ENCODE peak calls at places on chromosome 1, in five cellular contexts. S, T, O, F and W are unnamed samples.
A peak's percentile ranks its signal among the peaks of the same experiment; 100 is the strongest.

GRCh38 chr1:90402893-90403849 is 313.9 kb downstream of the BARHL2 start:
- DNase-seq in S (peak; percentile 56), T (no peak), O (no peak), F (peak; percentile 50), W (peak; percentile 38)

GRCh38 chr1:203771901-203772301 is 6.9 kb downstream of the LAX1 start:
- DNase-seq in S (no peak), T (no peak), O (no peak), F (no peak), W (no peak)

GRCh38 chr1:154862927-154863701 is 7.0 kb downstream of the KCNN3 start:
- DNase-seq in S (no peak), T (no peak), O (no peak), F (no peak), W (no peak)

GRCh38 chr1:111032295-111032897 is 68.7 kb upstream of the LRIF1 start:
- DNase-seq in S (no peak), T (no peak), O (no peak), F (no peak), W (no peak)

GRCh38 chr1:243474384-243474851 is 218.6 kb downstream of the SDCCAG8 start:
- DNase-seq in S (no peak), T (no peak), O (no peak), F (no peak), W (no peak)

GRCh38 chr1:147539122-147539575 is 2.2 kb upstream of the BCL9 start:
- DNase-seq in S (no peak), T (no peak), O (no peak), F (peak; percentile 84), W (peak; percentile 84)

GRCh38 chr1:8510041-8510823 is 192.3 kb downstream of the SLC45A1 start:
- DNase-seq in S (no peak), T (no peak), O (no peak), F (peak; percentile 87), W (peak; percentile 88)

GRCh38 chr1:46804926-46805325 is 6.1 kb downstream of the CYP4B1 start:
- DNase-seq in S (no peak), T (no peak), O (no peak), F (no peak), W (no peak)

GRCh38 chr1:15950302-15950701 is 25.6 kb downstream of the ZBTB17 start:
- DNase-seq in S (no peak), T (no peak), O (no peak), F (no peak), W (no peak)

GRCh38 chr1:14538335-14538734 is 60.1 kb upstream of the KAZN start:
- DNase-seq in S (no peak), T (no peak), O (no peak), F (no peak), W (no peak)

GRCh38 chr1:14602131-14602530 is 3.6 kb downstream of the KAZN start:
- DNase-seq in S (no peak), T (no peak), O (peak; percentile 25), F (no peak), W (no peak)

GRCh38 chr1:59543211-59543668 is 246.3 kb downstream of the FGGY start:
- DNase-seq in S (no peak), T (no peak), O (no peak), F (no peak), W (no peak)

GRCh38 chr1:88552226-88552625 is 131.8 kb upstream of the PKN2 start:
- DNase-seq in S (no peak), T (no peak), O (no peak), F (no peak), W (no peak)
- TF ChIP-seq CTCF in S (no peak), T (no peak), O (no peak), F (no peak), W (no peak)

DNA sequence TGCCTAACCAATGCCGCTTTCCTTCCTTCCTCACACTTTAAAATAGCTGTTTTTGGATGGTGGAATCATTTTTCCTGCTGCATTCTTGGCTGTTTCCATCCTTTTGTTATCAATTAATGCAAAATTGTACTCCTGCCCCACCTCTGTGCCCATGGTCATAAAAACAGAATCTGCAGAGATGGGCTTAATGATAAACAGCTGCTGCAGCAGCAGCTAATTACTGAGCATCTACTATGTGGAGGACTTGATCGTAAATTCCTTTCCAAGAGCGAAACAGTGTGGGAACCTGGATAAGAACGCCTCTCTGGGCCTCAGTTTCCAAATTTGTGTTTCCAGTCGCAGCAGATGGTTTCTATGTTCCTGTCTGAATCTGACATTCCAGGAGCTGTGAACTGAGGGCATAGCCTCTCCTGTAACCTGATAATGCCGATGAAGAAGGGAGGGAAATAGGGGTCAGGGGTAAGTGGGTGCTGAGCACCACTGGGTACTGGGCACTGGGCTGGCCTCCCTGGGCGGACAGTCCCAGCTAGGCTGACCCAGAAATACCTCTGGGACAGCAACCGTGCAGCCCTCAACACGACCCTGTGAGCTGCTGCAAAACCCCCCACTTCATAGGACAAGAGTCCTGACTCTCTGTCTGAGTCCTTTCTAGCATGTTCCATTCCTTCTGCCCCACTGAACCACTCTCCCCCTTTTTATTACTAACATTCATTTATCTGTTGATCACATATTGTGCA is 121.7 kb downstream of the DMRTB1 start:
- DNase-seq in S (no peak), T (no peak), O (no peak), F (no peak), W (no peak)
- TF ChIP-seq CTCF in S (no peak), T (no peak), O (no peak), F (no peak), W (no peak)

GRCh38 chr1:24965571-24965930 is 35.5 kb upstream of the RUNX3 start:
- DNase-seq in S (no peak), T (no peak), O (no peak), F (no peak), W (no peak)
- TF ChIP-seq CTCF in S (no peak), T (no peak), O (no peak), F (no peak), W (no peak)

DNA sequence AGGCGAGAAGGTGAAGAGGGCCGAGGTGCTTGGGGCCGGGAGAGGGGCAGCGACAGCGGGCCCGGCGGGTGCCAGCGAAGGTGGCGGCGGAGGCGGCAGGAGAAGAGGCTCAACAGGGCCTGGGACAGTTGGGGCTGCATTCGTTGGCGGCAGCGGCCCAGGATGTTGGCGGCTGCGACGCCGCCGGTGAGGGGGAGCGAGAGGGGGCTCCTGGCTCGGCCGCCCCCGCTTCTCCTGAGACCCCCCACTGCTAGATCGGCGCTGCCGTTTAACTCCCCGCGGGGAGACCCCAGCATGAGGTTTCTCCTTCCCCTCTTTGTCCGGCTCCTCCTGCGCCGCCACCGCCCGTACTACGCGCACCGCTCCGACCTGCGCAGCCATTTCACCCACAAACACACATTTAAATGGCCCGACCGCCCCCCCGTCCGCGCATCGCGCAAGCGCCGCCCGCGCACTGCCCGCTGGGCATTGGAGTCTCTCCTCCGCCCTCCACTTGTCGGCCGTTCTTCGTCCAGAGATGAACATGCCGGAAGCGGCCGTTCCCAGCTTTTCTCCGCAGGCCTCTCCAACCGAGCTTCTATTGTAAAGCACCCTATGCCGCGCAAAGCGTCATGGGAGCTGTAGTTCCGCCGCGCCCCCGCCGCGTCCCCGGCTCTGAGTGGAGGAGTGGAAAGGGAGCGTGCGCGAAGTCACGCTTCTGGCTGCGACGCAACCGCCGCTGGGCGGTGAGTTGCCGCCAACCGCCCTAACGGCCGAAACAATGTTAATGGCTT is at the start of gene RSBN1:
- DNase-seq in S (peak; percentile 96), T (peak; percentile 99), O (peak; percentile 99), F (peak; percentile 97), W (peak; percentile 96)
- TF ChIP-seq CTCF in S (no peak), T (peak; percentile 28), O (no peak), F (peak; percentile 6), W (peak; percentile 17)

GRCh38 chr1:82565146-82565545 is 764.4 kb downstream of the ADGRL2 start:
- DNase-seq in S (peak; percentile 23), T (no peak), O (no peak), F (peak; percentile 28), W (peak; percentile 49)
- TF ChIP-seq CTCF in S (no peak), T (no peak), O (peak; percentile 30), F (peak; percentile 40), W (peak; percentile 6)

DNA sequence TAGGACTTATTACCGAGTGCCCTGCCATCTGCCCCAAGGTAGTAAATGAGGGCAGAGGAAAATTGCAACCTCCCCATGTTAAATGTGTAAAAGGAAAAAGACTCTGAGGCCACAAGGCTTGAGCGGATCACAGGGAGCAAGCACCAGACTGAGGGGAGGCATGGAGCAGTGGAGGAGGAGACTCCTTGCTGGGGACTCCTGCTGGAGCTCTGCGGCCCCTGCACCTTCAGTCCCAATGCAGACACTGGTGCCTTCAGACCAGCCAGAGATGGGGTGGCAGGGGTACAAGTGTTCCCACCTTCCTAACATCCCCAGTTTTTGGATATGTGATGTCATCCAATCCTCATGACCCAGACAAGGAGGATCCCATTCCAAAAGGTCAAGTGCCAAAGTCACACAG is 128.4 kb upstream of the NGF start:
- DNase-seq in S (no peak), T (no peak), O (no peak), F (no peak), W (no peak)
- TF ChIP-seq CTCF in S (peak; percentile 30), T (no peak), O (peak; percentile 11), F (peak; percentile 31), W (peak; percentile 49)

GRCh38 chr1:64855557-64855956 is 110.7 kb downstream of the RAVER2 start:
- DNase-seq in S (no peak), T (no peak), O (no peak), F (no peak), W (no peak)

GRCh38 chr1:64854674-64855073 is 109.8 kb downstream of the RAVER2 start:
- DNase-seq in S (no peak), T (no peak), O (no peak), F (no peak), W (no peak)

GRCh38 chr1:64851664-64852063 is 106.8 kb downstream of the RAVER2 start:
- DNase-seq in S (no peak), T (no peak), O (no peak), F (no peak), W (no peak)

GRCh38 chr1:64857347-64857746 is 109.0 kb downstream of the JAK1 start:
- DNase-seq in S (no peak), T (no peak), O (no peak), F (no peak), W (no peak)

GRCh38 chr1:64856564-64856963 is 109.8 kb downstream of the JAK1 start:
- DNase-seq in S (no peak), T (no peak), O (peak; percentile 33), F (no peak), W (no peak)
- TF ChIP-seq CTCF in S (no peak), T (no peak), O (no peak), F (no peak), W (no peak)

DNA sequence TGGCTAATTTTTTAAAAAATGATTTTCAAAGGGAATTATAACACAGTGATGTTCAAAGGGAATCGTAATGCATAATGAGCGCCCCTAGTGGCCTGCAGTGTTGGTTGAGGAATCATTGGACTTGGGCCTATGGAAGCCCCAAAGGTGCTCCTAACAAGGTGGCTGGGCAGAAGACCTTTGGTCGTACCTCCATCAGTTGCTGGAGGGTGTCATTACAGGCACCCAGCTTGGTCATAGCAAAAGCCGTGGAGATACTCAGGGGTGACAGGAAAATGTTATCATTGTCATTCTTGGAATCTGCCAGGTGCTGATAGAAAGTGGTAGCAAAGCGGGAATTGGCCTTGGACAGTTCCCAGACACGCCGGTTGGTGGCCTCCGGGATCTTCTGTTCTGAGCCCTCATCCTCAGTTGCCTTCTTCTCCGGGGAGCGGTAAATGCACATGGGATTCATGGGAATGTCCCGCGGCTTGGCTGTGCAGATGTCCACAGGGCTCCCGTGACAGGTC is 2.7 kb downstream of the SERPINC1 start:
- DNase-seq in S (peak; percentile 3), T (no peak), O (no peak), F (no peak), W (no peak)
- TF ChIP-seq CTCF in S (peak; percentile 59), T (no peak), O (peak; percentile 41), F (peak; percentile 36), W (peak; percentile 38)

GRCh38 chr1:54355931-54356679 is 50.1 kb downstream of the SSBP3 start:
- DNase-seq in S (no peak), T (no peak), O (no peak), F (no peak), W (no peak)
- TF ChIP-seq CTCF in S (no peak), T (no peak), O (no peak), F (no peak), W (no peak)

GRCh38 chr1:66711420-66711819 is 40.8 kb upstream of the DYNLT5 start:
- DNase-seq in S (no peak), T (no peak), O (no peak), F (no peak), W (no peak)
- TF ChIP-seq CTCF in S (peak; percentile 27), T (peak; percentile 14), O (peak; percentile 32), F (peak; percentile 40), W (peak; percentile 12)